ENCODE peak calls at places on chromosomes 7 and 10, in five cellular contexts. Q, C, Z, V and S are unnamed samples.

GRCh38 chr10:47362199-47362598 is 14.0 kb downstream of the RBP3 start:
- DNase-seq in Q (no peak), C (peak), Z (no peak), V (no peak), S (no peak)

GRCh38 chr7:140889645-140890044 is 35.1 kb downstream of the BRAF start:
- DNase-seq in Q (no peak), C (no peak), Z (no peak), V (no peak), S (peak)

GRCh38 chr7:77450613-77451012 is 34.5 kb upstream of the GSAP start:
- DNase-seq in Q (no peak), C (no peak), Z (no peak), V (no peak), S (no peak)

GRCh38 chr10:120436431-120437142 is 20.4 kb upstream of the PLPP4 start:
- DNase-seq in Q (no peak), C (no peak), Z (no peak), V (no peak), S (peak)

GRCh38 chr10:45809829-45810228 is 37.5 kb downstream of the AGAP4 start:
- DNase-seq in Q (no peak), C (no peak), Z (peak), V (no peak), S (peak)

GRCh38 chr10:75708060-75708459 is 276.6 kb downstream of the LRMDA start:
- DNase-seq in Q (no peak), C (no peak), Z (no peak), V (no peak), S (no peak)

GRCh38 chr10:98638920-98639319 is 192.2 kb upstream of the HPS1 start:
- DNase-seq in Q (no peak), C (no peak), Z (no peak), V (no peak), S (no peak)

GRCh38 chr7:1696671-1697498 is 26.8 kb downstream of the ELFN1 start:
- DNase-seq in Q (peak), C (peak), Z (no peak), V (peak), S (no peak)

GRCh38 chr10:89263531-89263930 is 12.0 kb upstream of the LIPA start:
- DNase-seq in Q (no peak), C (no peak), Z (no peak), V (no peak), S (no peak)

GRCh38 chr10:109984013-109984412 is 23.8 kb upstream of the ADD3 start:
- DNase-seq in Q (no peak), C (no peak), Z (no peak), V (no peak), S (no peak)

GRCh38 chr7:106239406-106239805 is 45.4 kb downstream of the NAMPT start:
- DNase-seq in Q (no peak), C (no peak), Z (no peak), V (no peak), S (no peak)
- TF ChIP-seq POLR2A in Q (no peak), C (no peak), Z (no peak), V (no peak), S (no peak)

GRCh38 chr7:5001003-5001402 is 42.0 kb upstream of the MMD2 start:
- DNase-seq in Q (no peak), C (no peak), Z (no peak), V (no peak), S (no peak)

GRCh38 chr7:4998244-4998643 is 39.3 kb upstream of the MMD2 start:
- DNase-seq in Q (no peak), C (no peak), Z (no peak), V (no peak), S (no peak)

GRCh38 chr7:5001911-5002310 is 42.9 kb upstream of the MMD2 start:
- DNase-seq in Q (no peak), C (no peak), Z (no peak), V (no peak), S (no peak)

GRCh38 chr7:4996696-4997222 is 37.8 kb upstream of the MMD2 start:
- DNase-seq in Q (no peak), C (no peak), Z (no peak), V (no peak), S (no peak)

DNA sequence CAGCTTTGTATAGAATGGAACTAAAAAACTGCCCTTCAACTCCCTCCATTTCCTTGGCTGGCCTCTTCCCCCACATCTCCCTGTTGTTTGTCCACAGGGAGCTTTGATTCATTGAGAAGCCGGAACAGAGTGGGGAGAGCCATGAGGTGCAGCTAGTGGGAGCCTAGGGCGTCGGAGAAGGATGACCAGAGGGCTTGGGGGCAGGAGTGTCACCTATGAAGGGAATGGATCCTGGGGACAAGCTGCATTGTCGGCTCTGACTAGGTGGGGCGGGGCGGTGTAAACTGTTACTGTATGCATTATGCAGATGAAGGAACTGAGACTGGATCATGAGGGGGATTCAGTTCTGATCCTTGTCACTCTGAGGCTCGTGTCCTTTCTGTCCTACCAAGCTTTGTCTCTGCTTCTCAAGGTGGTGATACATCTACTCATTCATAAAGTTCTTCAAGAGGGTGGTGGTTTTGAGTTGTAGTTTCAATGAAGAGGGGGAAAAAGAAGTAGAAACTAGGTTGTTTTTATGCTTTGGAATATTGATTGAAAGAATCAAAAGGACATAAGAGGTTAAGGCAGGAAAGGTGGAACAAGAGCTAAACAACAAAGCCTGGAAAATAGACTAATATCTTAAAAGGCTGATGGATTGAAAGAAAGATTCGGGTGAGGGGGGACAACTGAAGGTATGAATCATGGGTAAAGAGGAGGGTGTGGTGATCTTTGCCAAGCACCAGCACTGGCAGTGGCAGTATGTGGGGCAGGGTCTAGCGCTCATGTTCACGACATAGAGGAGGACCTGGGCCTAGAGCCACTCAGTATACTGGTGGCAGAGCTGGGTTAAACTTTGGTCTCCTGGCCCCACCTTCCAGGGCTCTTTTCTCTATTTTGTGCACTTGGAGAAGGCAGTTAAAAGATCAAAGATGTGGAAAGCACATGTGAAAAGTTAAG is 40.1 kb upstream of the MMD2 start:
- DNase-seq in Q (no peak), C (no peak), Z (no peak), V (no peak), S (no peak)
- TF ChIP-seq POLR2A in Q (no peak), C (no peak), Z (no peak), V (no peak), S (no peak)

GRCh38 chr10:102407641-102407943 is 11.0 kb downstream of the PSD start:
- DNase-seq in Q (no peak), C (no peak), Z (no peak), V (no peak), S (no peak)
- TF ChIP-seq POLR2A in Q (no peak), C (no peak), Z (no peak), V (no peak), S (no peak)

GRCh38 chr7:132780822-132781221 is 204.6 kb upstream of the PLXNA4 start:
- DNase-seq in Q (no peak), C (peak), Z (no peak), V (no peak), S (no peak)
- TF ChIP-seq POLR2A in Q (no peak), C (no peak), Z (no peak), V (no peak), S (no peak)

DNA sequence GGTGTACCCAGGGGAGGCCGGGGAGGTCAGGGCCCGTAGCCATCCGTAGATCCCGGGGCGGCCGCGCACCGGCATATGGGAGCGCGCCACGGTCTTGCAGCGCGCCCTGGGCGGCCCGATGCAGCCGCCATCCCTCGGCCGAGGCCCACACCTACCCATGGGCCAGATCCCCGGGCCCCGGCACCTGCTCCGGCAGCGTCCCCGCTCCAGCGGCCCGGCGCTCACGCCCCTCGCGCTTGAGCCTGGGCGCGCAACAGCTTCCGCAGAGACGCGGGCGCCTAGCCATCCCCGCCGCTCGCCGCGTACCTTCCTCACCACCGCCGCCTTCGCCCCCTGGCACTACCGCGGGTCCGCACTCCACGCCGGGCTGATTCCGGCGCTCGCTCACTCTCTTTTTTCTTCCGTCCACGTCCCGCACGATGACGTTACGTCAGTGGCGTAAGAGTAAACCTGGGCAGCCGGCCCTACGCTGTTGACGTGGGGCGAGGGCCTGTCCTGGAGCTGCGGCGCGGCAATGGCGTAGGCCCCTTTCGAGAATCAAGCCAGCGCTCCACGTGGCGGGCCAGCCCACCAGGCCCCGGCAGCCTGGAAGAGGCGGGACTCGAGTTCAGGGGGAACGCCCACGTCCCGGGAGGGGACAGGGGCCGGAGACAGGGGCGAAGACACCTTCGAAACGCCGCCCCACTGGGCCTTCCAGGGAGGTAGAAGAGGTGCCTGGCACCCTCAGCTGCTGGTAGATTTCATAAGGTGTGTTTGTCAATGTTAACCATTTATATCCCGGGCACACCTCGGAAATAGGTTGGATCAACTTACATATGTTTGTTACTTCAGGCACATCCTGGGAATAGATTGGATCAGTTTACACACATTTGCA is at the start of gene ALDH18A1:
- DNase-seq in Q (peak), C (peak), Z (peak), V (peak), S (peak)
- TF ChIP-seq POLR2A in Q (no peak), C (no peak), Z (peak), V (no peak), S (no peak)

DNA sequence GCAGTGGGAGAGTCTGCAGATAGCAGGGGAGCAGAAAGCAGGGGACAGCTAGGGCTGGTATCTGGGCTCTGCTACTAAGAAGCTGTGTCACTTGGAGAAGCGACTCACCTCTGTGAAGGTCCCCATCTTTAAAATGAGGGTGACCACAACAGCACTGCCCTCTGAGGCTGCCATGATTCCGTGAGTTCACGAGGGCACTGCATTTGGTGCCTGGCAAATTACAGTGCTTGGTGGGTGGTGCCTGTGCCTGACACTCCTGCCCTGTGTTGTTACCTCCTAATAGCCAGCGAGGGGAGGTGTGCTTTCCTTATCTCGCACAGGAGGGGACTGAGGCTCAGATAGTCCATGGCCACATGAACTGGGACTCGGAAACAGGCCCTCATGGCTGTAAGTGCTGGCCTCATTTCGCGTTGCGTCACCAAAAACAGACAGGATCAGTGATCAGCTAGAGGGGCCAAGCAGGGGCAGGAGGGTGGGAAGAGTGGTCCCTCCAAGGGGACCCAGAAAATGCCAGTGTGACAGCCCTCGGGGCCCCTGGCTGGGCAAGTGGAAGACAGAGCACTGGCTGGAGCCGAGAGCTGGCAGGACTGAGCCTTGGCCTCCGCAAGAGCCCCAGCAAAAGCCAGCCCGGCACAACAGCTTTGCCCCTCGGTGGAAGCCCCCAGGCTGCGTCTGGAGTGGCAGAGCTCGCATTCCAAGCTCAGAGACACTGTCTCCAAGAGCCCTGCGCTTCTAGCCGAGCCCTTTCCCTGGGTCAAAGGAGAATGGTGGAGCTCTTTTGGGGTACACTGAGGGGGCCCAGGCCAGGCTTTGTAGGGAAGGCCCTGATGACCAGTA is 17.3 kb upstream of the BNIP3 start:
- DNase-seq in Q (no peak), C (peak), Z (no peak), V (no peak), S (no peak)
- TF ChIP-seq POLR2A in Q (no peak), C (no peak), Z (no peak), V (no peak), S (no peak)

DNA sequence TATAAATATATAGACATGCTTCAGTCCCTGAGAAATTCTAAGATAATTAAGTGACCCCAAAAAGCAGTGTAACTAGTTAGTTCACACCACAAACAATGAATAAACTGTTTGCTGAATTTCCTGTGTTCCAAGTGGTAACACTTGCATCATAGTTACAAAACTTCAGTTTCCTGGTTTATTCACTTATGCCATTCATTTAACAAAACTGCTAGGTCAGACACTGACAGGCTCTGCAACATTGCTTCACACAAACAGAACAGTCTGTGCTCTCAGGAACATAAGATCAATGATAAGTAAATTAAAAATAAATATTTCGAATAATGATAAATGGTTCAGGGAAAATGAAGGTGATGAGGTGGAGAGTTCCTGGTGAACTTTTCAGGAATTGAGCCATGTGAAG is 133.3 kb upstream of the NAMPT start:
- DNase-seq in Q (no peak), C (no peak), Z (peak), V (no peak), S (no peak)
- TF ChIP-seq POLR2A in Q (no peak), C (no peak), Z (no peak), V (no peak), S (no peak)

DNA sequence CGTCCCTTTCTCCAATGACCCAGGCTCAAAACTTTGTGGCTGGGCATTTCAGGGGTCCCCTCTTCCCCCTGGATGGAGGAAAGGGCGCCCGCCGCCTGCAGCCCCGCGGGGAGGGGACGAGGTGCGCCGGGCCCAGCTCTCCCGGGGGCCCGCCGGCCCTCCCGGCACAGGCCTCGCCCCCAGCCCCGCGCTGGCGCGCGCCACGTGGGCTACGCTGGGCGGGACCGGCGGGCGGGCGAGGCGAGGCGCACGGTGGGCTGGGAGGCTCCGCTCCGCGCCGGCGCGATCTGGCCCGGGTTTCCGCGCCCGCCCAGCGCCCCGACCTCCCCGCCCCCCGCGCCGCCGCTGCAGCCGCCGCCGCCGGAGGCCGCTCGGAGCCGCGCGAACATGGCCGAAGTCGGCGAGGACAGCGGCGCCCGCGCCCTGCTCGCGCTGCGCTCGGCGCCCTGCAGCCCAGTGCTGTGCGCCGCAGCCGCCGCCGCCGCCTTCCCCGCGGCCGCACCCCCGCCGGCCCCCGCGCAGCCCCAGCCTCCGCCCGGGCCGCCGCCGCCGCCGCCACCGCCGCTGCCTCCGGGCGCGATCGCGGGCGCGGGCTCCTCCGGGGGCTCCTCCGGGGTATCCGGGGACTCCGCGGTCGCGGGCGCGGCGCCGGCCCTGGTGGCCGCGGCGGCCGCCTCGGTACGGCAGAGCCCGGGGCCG is at the start of gene FOXK1:
- DNase-seq in Q (peak), C (peak), Z (peak), V (peak), S (peak)
- TF ChIP-seq POLR2A in Q (peak), C (no peak), Z (peak), V (peak), S (peak)